ENCODE peak calls at places on chromosomes 4 and X, in seven cellular contexts. T, S, C, R, H, E and L are unnamed samples.

GRCh38 chrX:118780509-118780908 is 43.1 kb upstream of the ZCCHC12 start:
- DNase-seq in R (no peak), E (peak; percentile 22), S (no peak), H (no peak), C (no peak), T (no peak), L (no peak)

GRCh38 chr4:54513231-54513630 is 144.5 kb upstream of the KIT start:
- DNase-seq in R (no peak), H (no peak), T (no peak), C (no peak), S (peak; percentile 84), E (peak; percentile 82), L (peak; percentile 12)

GRCh38 chr4:88533088-88533790 is 9.7 kb upstream of the PYURF start:
- DNase-seq in E (peak; percentile 66), R (no peak), S (peak; percentile 36), C (no peak), T (no peak), H (no peak), L (no peak)

GRCh38 chrX:146224442-146224841 is 406.8 kb downstream of the SLITRK2 start:
- DNase-seq in R (no peak), S (no peak), T (no peak), C (no peak), E (no peak), H (no peak), L (no peak)

GRCh38 chrX:150903110-150903508 is 4.6 kb upstream of the CD99L2 start:
- DNase-seq in C (no peak), R (no peak), T (no peak), E (no peak), S (no peak), H (no peak), L (no peak)

GRCh38 chr4:88753658-88754431 is 56.2 kb upstream of the NAP1L5 start:
- DNase-seq in E (no peak), S (no peak), T (no peak), H (no peak), C (no peak), R (no peak), L (no peak)

GRCh38 chrX:68699960-68700746 is 52.7 kb downstream of the STARD8 start:
- DNase-seq in H (no peak), T (peak; percentile 76), R (no peak), S (peak; percentile 37), E (peak; percentile 52), C (no peak), L (no peak)

GRCh38 chrX:109347618-109348017 is 134.3 kb downstream of the GUCY2F start:
- DNase-seq in C (no peak), H (no peak), T (no peak), R (no peak), E (peak; percentile 73), S (peak; percentile 30), L (peak; percentile 30)

GRCh38 chrX:132766452-132766851 is 192.0 kb downstream of the HS6ST2 start:
- DNase-seq in C (no peak), R (no peak), T (no peak), E (no peak), H (no peak), S (no peak), L (no peak)

GRCh38 chr4:147863808-147864472 is 132.1 kb downstream of the ARHGAP10 start:
- DNase-seq in E (peak; percentile 29), T (no peak), S (no peak), C (no peak), R (no peak), H (no peak), L (no peak)

GRCh38 chrX:65821721-65822496 is 154.5 kb downstream of the MSN start:
- DNase-seq in T (no peak), H (no peak), E (no peak), R (peak; percentile 35), S (no peak), C (no peak), L (no peak)

GRCh38 chr4:95839891-95840290 is at the start of gene PDHA2:
- DNase-seq in S (no peak), E (no peak), H (no peak), R (no peak), C (no peak), T (no peak), L (no peak)

GRCh38 chr4:77742054-77742453 is 77.1 kb downstream of the CNOT6L start:
- DNase-seq in S (peak; percentile 64), H (no peak), T (no peak), C (no peak), E (peak; percentile 50), R (no peak), L (no peak)

GRCh38 chrX:138026211-138026610 is 460.3 kb downstream of the ZIC3 start:
- DNase-seq in C (no peak), R (no peak), S (no peak), E (peak; percentile 0), T (peak; percentile 3), H (peak; percentile 2), L (no peak)

GRCh38 chr4:7938513-7939376 is 916 bp downstream of the AFAP1 start:
- DNase-seq in C (peak; percentile 76), S (peak; percentile 33), H (no peak), E (peak; percentile 70), R (no peak), T (no peak), L (no peak)

DNA sequence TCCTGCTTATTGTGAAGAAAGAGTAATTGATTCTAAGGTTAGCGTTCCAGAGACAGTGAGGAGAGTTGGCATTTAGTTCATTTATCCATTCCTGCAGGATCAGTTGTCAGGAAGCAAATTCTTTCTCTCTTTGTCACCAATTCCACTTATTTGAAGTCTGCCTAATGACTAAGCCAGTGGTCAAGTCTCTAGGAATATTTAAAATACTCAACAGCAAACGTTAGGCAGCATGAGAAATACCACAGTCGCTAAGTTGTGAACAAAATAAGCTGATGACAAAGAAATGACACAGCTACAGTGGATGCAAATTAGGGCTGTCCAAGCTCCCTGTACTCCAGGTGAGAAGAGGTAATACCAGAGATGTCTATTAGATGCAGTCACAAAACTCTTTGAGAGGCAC is 6.6 kb upstream of the MAGEB17 start:
- DNase-seq in S (peak; percentile 85), E (peak; percentile 75), R (no peak), H (no peak), T (no peak), C (no peak), L (no peak)
- TF ChIP-seq CTCF in S (no peak), E (no peak), R (no peak), H (no peak), T (no peak), C (no peak), L (no peak)

DNA sequence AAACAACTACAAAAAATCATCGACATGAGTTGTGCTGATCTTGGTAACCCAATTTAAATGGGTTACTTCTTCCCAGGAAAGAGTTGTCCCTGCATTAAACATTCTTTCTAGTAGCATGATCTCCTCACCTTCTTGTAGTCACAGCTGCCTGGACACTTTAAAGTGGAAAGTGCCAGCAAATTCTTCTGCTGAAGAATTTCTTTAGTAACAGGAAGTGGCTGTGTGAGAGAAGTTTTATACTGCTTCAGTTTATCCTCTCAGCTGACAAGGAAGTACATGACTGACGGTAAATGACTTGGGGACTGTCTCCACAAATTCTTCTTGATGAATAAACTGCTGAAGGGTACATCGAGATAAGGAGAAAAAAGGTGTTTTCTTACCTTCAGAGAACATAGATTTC is 18.2 kb upstream of the TNIP3 start:
- DNase-seq in T (no peak), S (no peak), H (peak; percentile 65), C (no peak), E (peak; percentile 29), R (no peak), L (no peak)
- TF ChIP-seq CTCF in T (no peak), S (no peak), H (no peak), C (no peak), E (no peak), R (no peak), L (no peak)

GRCh38 chr4:17514865-17515264 is at the start of gene CLRN2:
- DNase-seq in T (no peak), H (no peak), S (no peak), C (no peak), E (no peak), R (no peak), L (no peak)

GRCh38 chr4:17510582-17510981 is 1.3 kb downstream of the QDPR start:
- DNase-seq in S (no peak), H (no peak), R (no peak), T (no peak), C (no peak), E (no peak), L (no peak)

GRCh38 chr4:17512973-17513665 is 1.2 kb upstream of the QDPR start:
- DNase-seq in E (no peak), C (no peak), H (no peak), R (no peak), T (no peak), S (peak; percentile 79), L (no peak)

GRCh38 chr4:17511041-17511949 is 595 bp downstream of the QDPR start:
- DNase-seq in S (peak; percentile 47), R (peak; percentile 31), C (peak; percentile 85), E (peak; percentile 47), H (peak; percentile 35), T (peak; percentile 70), L (no peak)

GRCh38 chr4:17511950-17512795 is at the start of gene QDPR:
- DNase-seq in R (peak; percentile 60), C (peak; percentile 81), S (peak; percentile 64), T (peak; percentile 90), H (peak; percentile 71), E (peak; percentile 51), L (peak; percentile 29)
- TF ChIP-seq CTCF in R (no peak), C (no peak), S (peak; percentile 44), T (peak; percentile 43), H (peak; percentile 65), E (peak; percentile 48), L (peak; percentile 29)

GRCh38 chrX:96684339-96685204 is at the start of gene DIAPH2:
- DNase-seq in C (peak; percentile 85), H (peak; percentile 87), E (peak; percentile 77), T (no peak), R (peak; percentile 69), S (peak; percentile 74), L (no peak)
- TF ChIP-seq CTCF in C (no peak), H (no peak), E (peak; percentile 26), T (no peak), R (no peak), S (peak; percentile 17), L (no peak)

GRCh38 chr4:171846893-171847292 is 33.7 kb downstream of the GALNTL6 start:
- DNase-seq in S (no peak), H (no peak), T (no peak), R (no peak), E (no peak), C (no peak), L (no peak)

GRCh38 chr4:171847751-171848150 is 34.5 kb downstream of the GALNTL6 start:
- DNase-seq in R (no peak), C (no peak), T (no peak), H (no peak), S (no peak), E (no peak), L (no peak)

GRCh38 chr4:171851295-171851694 is 38.1 kb downstream of the GALNTL6 start:
- DNase-seq in S (no peak), R (no peak), T (no peak), E (no peak), H (no peak), C (no peak), L (no peak)

GRCh38 chr4:171849823-171850222 is 36.6 kb downstream of the GALNTL6 start:
- DNase-seq in H (no peak), C (no peak), E (no peak), R (no peak), T (no peak), S (no peak), L (no peak)

GRCh38 chr4:171846232-171846631 is 33.0 kb downstream of the GALNTL6 start:
- DNase-seq in H (peak; percentile 14), C (no peak), T (peak; percentile 55), E (no peak), R (no peak), S (peak; percentile 11), L (peak; percentile 4)
- TF ChIP-seq CTCF in H (peak; percentile 73), C (no peak), T (peak; percentile 53), E (no peak), R (no peak), S (peak; percentile 86), L (peak; percentile 64)